ENCODE peak calls at places on chromosomes 6 and 20, in eight cellular contexts. One of them, this sample, is unnamed.
A peak's percentile ranks its signal among the peaks of the same experiment; 100 is the strongest.

GRCh38 chr6:24064832-24065231 is 61.2 kb upstream of the NRSN1 start:
- DNase-seq in sigmoid colon: no peak
- DNase-seq in GM12878: no peak
- DNase-seq in HepG2: no peak
- DNase-seq in HCT116: no peak
- DNase-seq in GM12892: no peak
- DNase-seq in spleen: no peak
- DNase-seq in GM23338: no peak
- DNase-seq in this sample: no peak

GRCh38 chr20:52379723-52380336 is 188.3 kb upstream of the ZFP64 start:
- DNase-seq in spleen: peak; percentile 68
- DNase-seq in HepG2: peak; percentile 15
- DNase-seq in GM23338: peak; percentile 65
- DNase-seq in HCT116: no peak
- DNase-seq in GM12878: no peak
- DNase-seq in sigmoid colon: no peak
- DNase-seq in GM12892: peak; percentile 16
- DNase-seq in this sample: peak; percentile 26

GRCh38 chr6:138593100-138593877 is 94.0 kb upstream of the NHSL1 start:
- DNase-seq in GM12878: peak; percentile 86
- DNase-seq in GM23338: peak; percentile 62
- DNase-seq in sigmoid colon: peak; percentile 73
- DNase-seq in HepG2: peak; percentile 92
- DNase-seq in spleen: no peak
- DNase-seq in HCT116: peak; percentile 64
- DNase-seq in GM12892: no peak
- DNase-seq in this sample: peak; percentile 45

GRCh38 chr6:136784910-136785746 is 7.1 kb downstream of the MAP3K5 start:
- DNase-seq in GM23338: no peak
- DNase-seq in HepG2: no peak
- DNase-seq in GM12878: no peak
- DNase-seq in HCT116: no peak
- DNase-seq in spleen: peak; percentile 91
- DNase-seq in sigmoid colon: peak; percentile 78
- DNase-seq in GM12892: no peak
- DNase-seq in this sample: peak; percentile 69

GRCh38 chr6:136440187-136440582 is 110.0 kb downstream of the MAP7 start:
- DNase-seq in spleen: no peak
- DNase-seq in HepG2: no peak
- DNase-seq in GM12892: no peak
- DNase-seq in sigmoid colon: no peak
- DNase-seq in HCT116: no peak
- DNase-seq in GM12878: no peak
- DNase-seq in GM23338: no peak
- DNase-seq in this sample: no peak

GRCh38 chr6:128882560-128882959 is 378 bp upstream of the LAMA2 start:
- DNase-seq in HCT116: no peak
- DNase-seq in GM12892: no peak
- DNase-seq in GM12878: no peak
- DNase-seq in spleen: no peak
- DNase-seq in GM23338: peak; percentile 38
- DNase-seq in sigmoid colon: no peak
- DNase-seq in HepG2: no peak
- DNase-seq in this sample: no peak

GRCh38 chr20:62400021-62400420 is 7.1 kb downstream of the CABLES2 start:
- DNase-seq in GM23338: no peak
- DNase-seq in sigmoid colon: no peak
- DNase-seq in spleen: no peak
- DNase-seq in HCT116: no peak
- DNase-seq in HepG2: no peak
- DNase-seq in GM12878: no peak
- DNase-seq in GM12892: no peak
- DNase-seq in this sample: no peak

GRCh38 chr20:44596010-44596409 is 13.6 kb downstream of the PKIG start:
- DNase-seq in HCT116: no peak
- DNase-seq in GM12892: no peak
- DNase-seq in spleen: no peak
- DNase-seq in HepG2: no peak
- DNase-seq in GM23338: no peak
- DNase-seq in sigmoid colon: no peak
- DNase-seq in GM12878: no peak
- DNase-seq in this sample: no peak

GRCh38 chr6:16944601-16945000 is 157.2 kb upstream of the STMND1 start:
- DNase-seq in sigmoid colon: no peak
- DNase-seq in GM12878: no peak
- DNase-seq in spleen: no peak
- DNase-seq in HepG2: no peak
- DNase-seq in GM23338: no peak
- DNase-seq in HCT116: no peak
- DNase-seq in GM12892: no peak
- DNase-seq in this sample: no peak

GRCh38 chr6:119384444-119384843 is 34.9 kb upstream of the MAN1A1 start:
- DNase-seq in HepG2: no peak
- DNase-seq in GM12892: no peak
- DNase-seq in HCT116: no peak
- DNase-seq in GM23338: no peak
- DNase-seq in spleen: no peak
- DNase-seq in GM12878: no peak
- DNase-seq in sigmoid colon: peak; percentile 70
- DNase-seq in this sample: no peak

GRCh38 chr6:111238464-111239119 is 151.3 kb downstream of the SLC16A10 start:
- DNase-seq in GM12878: no peak
- DNase-seq in spleen: no peak
- DNase-seq in GM23338: no peak
- DNase-seq in HCT116: no peak
- DNase-seq in sigmoid colon: no peak
- DNase-seq in GM12892: no peak
- DNase-seq in HepG2: no peak
- DNase-seq in this sample: no peak

GRCh38 chr20:51313275-51313898 is 229.1 kb downstream of the NFATC2 start:
- DNase-seq in sigmoid colon: no peak
- DNase-seq in GM23338: no peak
- DNase-seq in spleen: no peak
- DNase-seq in GM12892: no peak
- DNase-seq in HepG2: no peak
- DNase-seq in HCT116: no peak
- DNase-seq in GM12878: no peak
- DNase-seq in this sample: no peak

GRCh38 chr20:37441023-37441422 is 80.0 kb upstream of the NNAT start:
- DNase-seq in sigmoid colon: no peak
- DNase-seq in HCT116: no peak
- DNase-seq in GM23338: no peak
- DNase-seq in HepG2: no peak
- DNase-seq in GM12878: no peak
- DNase-seq in spleen: no peak
- DNase-seq in GM12892: no peak
- DNase-seq in this sample: no peak

GRCh38 chr6:2977290-2977689 is 5.9 kb upstream of the SERPINB6 start:
- DNase-seq in spleen: no peak
- DNase-seq in GM12892: no peak
- DNase-seq in HepG2: no peak
- DNase-seq in GM12878: no peak
- DNase-seq in GM23338: no peak
- DNase-seq in HCT116: no peak
- DNase-seq in sigmoid colon: no peak
- DNase-seq in this sample: no peak

GRCh38 chr6:151940307-151940706 is 132.8 kb downstream of the ESR1 start:
- DNase-seq in GM12878: no peak
- DNase-seq in GM23338: no peak
- DNase-seq in sigmoid colon: no peak
- DNase-seq in HCT116: no peak
- DNase-seq in GM12892: no peak
- DNase-seq in spleen: no peak
- DNase-seq in HepG2: no peak
- DNase-seq in this sample: no peak

DNA sequence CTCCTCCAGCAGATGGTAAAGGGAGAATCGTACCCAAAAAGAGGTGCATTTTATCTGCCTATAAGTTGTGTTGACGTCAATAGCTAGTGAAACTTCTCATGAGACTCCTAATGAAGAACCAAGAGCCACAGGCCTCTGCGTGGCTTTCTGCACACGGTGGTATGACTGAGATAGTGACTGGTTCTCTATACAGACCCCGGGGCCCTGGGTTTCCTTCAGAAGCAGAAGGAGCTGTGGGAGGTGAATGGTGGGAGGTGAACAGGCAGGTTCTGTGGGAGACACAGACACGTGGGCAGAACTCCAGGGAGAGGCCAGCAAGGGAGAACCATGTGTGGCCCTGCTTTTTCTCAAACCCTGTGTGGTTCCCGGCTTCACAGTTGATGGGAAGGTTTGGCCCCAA is 5.5 kb upstream of the FAM209A start:
- DNase-seq in GM12878: no peak
- DNase-seq in GM23338: no peak
- DNase-seq in spleen: peak; percentile 27
- DNase-seq in GM12892: no peak
- DNase-seq in HCT116: no peak
- DNase-seq in HepG2: no peak
- DNase-seq in sigmoid colon: no peak
- DNase-seq in this sample: no peak
- TF ChIP-seq POLR2AphosphoS5 in GM12878: no peak
- TF ChIP-seq POLR2AphosphoS5 in GM23338: no peak
- TF ChIP-seq POLR2AphosphoS5 in spleen: no peak
- TF ChIP-seq POLR2AphosphoS5 in GM12892: no peak
- TF ChIP-seq POLR2AphosphoS5 in HCT116: no peak
- TF ChIP-seq POLR2AphosphoS5 in HepG2: no peak
- TF ChIP-seq POLR2AphosphoS5 in sigmoid colon: no peak
- TF ChIP-seq POLR2AphosphoS5 in this sample: no peak

GRCh38 chr20:21809961-21810523 is 104.6 kb downstream of the PAX1 start:
- DNase-seq in GM12878: no peak
- DNase-seq in HepG2: no peak
- DNase-seq in GM23338: no peak
- DNase-seq in HCT116: no peak
- DNase-seq in sigmoid colon: no peak
- DNase-seq in spleen: no peak
- DNase-seq in GM12892: no peak
- DNase-seq in this sample: no peak

GRCh38 chr20:21808139-21808538 is 102.7 kb downstream of the PAX1 start:
- DNase-seq in HCT116: no peak
- DNase-seq in HepG2: no peak
- DNase-seq in spleen: no peak
- DNase-seq in GM12878: no peak
- DNase-seq in GM23338: no peak
- DNase-seq in GM12892: no peak
- DNase-seq in sigmoid colon: no peak
- DNase-seq in this sample: no peak

GRCh38 chr20:21808863-21809664 is 103.6 kb downstream of the PAX1 start:
- DNase-seq in GM23338: peak; percentile 89
- DNase-seq in HCT116: no peak
- DNase-seq in sigmoid colon: no peak
- DNase-seq in GM12892: peak; percentile 66
- DNase-seq in spleen: peak; percentile 83
- DNase-seq in HepG2: peak; percentile 31
- DNase-seq in GM12878: no peak
- DNase-seq in this sample: peak; percentile 36

DNA sequence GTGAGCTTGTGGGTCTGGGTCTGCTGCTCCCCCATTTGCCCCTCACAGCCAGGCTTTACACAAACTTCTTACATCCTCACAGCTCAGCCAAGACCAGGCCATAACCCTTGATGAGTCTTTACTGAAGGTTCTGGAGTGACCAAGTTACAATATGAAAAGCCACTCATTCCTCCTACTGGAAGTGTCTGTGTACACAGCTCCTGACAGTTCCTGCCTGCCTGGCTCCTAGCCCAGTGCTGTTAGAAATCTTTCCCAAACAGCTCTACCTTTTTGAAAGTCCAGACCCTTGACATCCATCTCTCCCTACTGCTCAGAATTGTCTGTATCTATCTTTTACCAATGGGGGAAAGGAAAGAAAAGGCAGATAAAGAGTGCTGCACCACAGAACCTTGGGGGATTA is 106.9 kb downstream of the PAX1 start:
- DNase-seq in sigmoid colon: no peak
- DNase-seq in GM12892: no peak
- DNase-seq in GM23338: no peak
- DNase-seq in HCT116: no peak
- DNase-seq in GM12878: no peak
- DNase-seq in HepG2: no peak
- DNase-seq in spleen: no peak
- DNase-seq in this sample: no peak
- TF ChIP-seq POLR2AphosphoS5 in sigmoid colon: no peak
- TF ChIP-seq POLR2AphosphoS5 in GM12892: no peak
- TF ChIP-seq POLR2AphosphoS5 in GM23338: no peak
- TF ChIP-seq POLR2AphosphoS5 in HCT116: no peak
- TF ChIP-seq POLR2AphosphoS5 in GM12878: no peak
- TF ChIP-seq POLR2AphosphoS5 in HepG2: no peak
- TF ChIP-seq POLR2AphosphoS5 in spleen: no peak
- TF ChIP-seq POLR2AphosphoS5 in this sample: no peak

DNA sequence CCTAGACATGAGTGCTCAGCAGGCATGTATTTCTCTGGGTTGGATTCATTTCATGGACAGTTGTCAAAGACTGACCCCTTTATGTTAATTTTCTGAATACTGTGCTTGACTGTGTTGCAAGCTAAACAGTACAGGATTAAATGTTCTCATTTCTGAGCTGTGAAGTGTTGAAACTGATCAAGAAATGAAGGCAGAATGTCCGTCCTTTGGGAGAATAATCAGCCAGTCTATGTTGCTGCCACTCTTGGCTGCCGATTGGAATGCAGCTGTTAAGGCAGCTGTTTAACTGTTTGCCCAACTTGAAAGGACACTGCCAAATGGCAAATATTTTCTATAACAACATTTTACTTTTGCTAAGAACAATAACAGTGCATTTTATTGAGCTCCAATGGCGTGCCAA is 87.3 kb downstream of the CEP57L1 start:
- DNase-seq in spleen: no peak
- DNase-seq in GM23338: no peak
- DNase-seq in HepG2: peak; percentile 31
- DNase-seq in GM12878: no peak
- DNase-seq in sigmoid colon: no peak
- DNase-seq in GM12892: no peak
- DNase-seq in HCT116: no peak
- DNase-seq in this sample: no peak
- TF ChIP-seq POLR2AphosphoS5 in spleen: no peak
- TF ChIP-seq POLR2AphosphoS5 in GM23338: no peak
- TF ChIP-seq POLR2AphosphoS5 in HepG2: no peak
- TF ChIP-seq POLR2AphosphoS5 in GM12878: no peak
- TF ChIP-seq POLR2AphosphoS5 in sigmoid colon: no peak
- TF ChIP-seq POLR2AphosphoS5 in GM12892: no peak
- TF ChIP-seq POLR2AphosphoS5 in HCT116: no peak
- TF ChIP-seq POLR2AphosphoS5 in this sample: no peak

DNA sequence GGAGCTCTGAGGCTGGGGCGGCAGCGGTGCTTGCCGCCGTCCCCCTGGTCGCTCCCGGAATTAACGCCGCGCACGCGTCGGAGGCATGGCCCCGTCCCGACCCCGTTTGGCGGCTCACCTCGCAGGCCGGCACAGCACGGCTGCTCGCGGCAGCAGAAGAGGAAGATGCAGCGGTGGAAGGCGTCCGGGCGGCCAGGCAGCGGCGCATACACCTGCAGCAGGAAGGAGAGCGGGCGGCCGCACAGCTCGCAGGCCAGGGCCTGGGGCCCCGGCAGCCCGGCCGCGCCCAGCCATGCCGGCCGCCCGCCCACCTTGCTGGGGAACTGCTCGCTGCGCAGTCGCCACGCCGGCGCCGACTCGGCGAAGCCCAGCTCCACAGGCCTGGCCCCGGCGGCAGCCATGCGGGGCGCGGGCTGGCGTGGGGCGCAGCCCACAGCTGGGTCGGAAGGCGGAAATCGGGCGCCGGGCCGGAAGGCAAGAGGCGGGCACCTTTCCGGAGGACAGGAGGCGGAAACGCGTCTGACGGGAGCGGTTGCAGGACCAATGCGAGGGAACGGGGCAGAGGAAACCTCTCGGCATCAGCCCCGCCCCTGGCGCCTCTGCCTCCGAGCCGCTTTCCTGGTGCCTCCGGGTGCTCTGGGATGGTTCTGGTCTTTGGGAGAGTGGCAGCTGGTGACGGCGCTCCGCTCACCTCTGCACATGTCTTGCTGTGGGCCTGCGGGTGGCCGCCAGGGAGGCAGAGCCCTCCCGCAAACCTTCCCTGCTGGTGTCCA is at the start of gene PDCD2:
- DNase-seq in GM23338: peak; percentile 98
- DNase-seq in HCT116: peak; percentile 79
- DNase-seq in HepG2: peak; percentile 91
- DNase-seq in GM12892: peak; percentile 89
- DNase-seq in spleen: peak; percentile 99
- DNase-seq in GM12878: peak; percentile 54
- DNase-seq in sigmoid colon: peak; percentile 96
- DNase-seq in this sample: peak; percentile 95
- TF ChIP-seq POLR2AphosphoS5 in GM23338: peak; percentile 86
- TF ChIP-seq POLR2AphosphoS5 in HCT116: peak; percentile 94
- TF ChIP-seq POLR2AphosphoS5 in HepG2: peak; percentile 87
- TF ChIP-seq POLR2AphosphoS5 in GM12892: peak; percentile 85
- TF ChIP-seq POLR2AphosphoS5 in spleen: peak; percentile 94
- TF ChIP-seq POLR2AphosphoS5 in GM12878: peak; percentile 86
- TF ChIP-seq POLR2AphosphoS5 in sigmoid colon: peak; percentile 84
- TF ChIP-seq POLR2AphosphoS5 in this sample: peak; percentile 83

This sample was measured in transverse colon.